ENCODE peak calls at places on chromosomes 7 and 10, in seven cellular contexts. F is neuronal stem cell, C is SK-N-SH, P is astrocyte, Y is PC-3, N is HCT116, O is neural progenitor cell. A is an unnamed sample.

GRCh38 chr10:120011359-120012132 is 119.0 kb downstream of the SEC23IP start:
- DNase-seq in N (no peak), O (peak), F (no peak), P (no peak), Y (no peak), C (peak), A (no peak)

GRCh38 chr7:106462365-106462859 is 177.6 kb upstream of the NAMPT start:
- DNase-seq in Y (peak), P (no peak), C (peak), F (no peak), N (no peak), O (peak), A (peak)

GRCh38 chr10:21516270-21517131 is 9.0 kb downstream of the SKIDA1 start:
- DNase-seq in P (peak), C (peak), N (no peak), Y (peak), F (no peak), O (peak), A (peak)

GRCh38 chr10:62433181-62433692 is 59.1 kb downstream of the ZNF365 start:
- DNase-seq in N (peak), Y (peak), C (no peak), O (no peak), P (peak), F (no peak), A (no peak)

GRCh38 chr7:27174077-27175004 is at the start of gene HOXA10:
- DNase-seq in C (no peak), O (no peak), P (no peak), F (no peak), Y (peak), N (no peak), A (no peak)

GRCh38 chr10:97121084-97121483 is 64.7 kb downstream of the SLIT1 start:
- DNase-seq in O (no peak), F (no peak), Y (no peak), P (no peak), N (no peak), C (no peak), A (no peak)

GRCh38 chr7:124667754-124668153 is 97.8 kb downstream of the GPR37 start:
- DNase-seq in P (no peak), N (no peak), Y (peak), C (no peak), F (no peak), O (no peak), A (no peak)

GRCh38 chr10:3217301-3217700 is 44.7 kb upstream of the PITRM1 start:
- DNase-seq in Y (peak), O (no peak), P (peak), C (no peak), N (no peak), F (no peak), A (no peak)

GRCh38 chr10:113754768-113755167 is 3.3 kb downstream of the PLEKHS1 start:
- DNase-seq in P (no peak), N (no peak), C (no peak), O (peak), Y (no peak), F (no peak), A (no peak)

GRCh38 chr10:87093461-87094372 is 926 bp downstream of the GLUD1 start:
- DNase-seq in Y (peak), F (no peak), P (peak), N (no peak), C (peak), O (peak), A (peak)

GRCh38 chr7:45118830-45119452 is 7.4 kb upstream of the TBRG4 start:
- DNase-seq in F (no peak), Y (no peak), O (no peak), N (no peak), P (no peak), C (no peak), A (peak)

GRCh38 chr10:58158806-58159205 is 108.9 kb downstream of the IPMK start:
- DNase-seq in N (no peak), Y (no peak), O (no peak), C (peak), F (no peak), P (peak), A (no peak)

GRCh38 chr10:31071232-31071999 is 39.8 kb upstream of the ZNF438 start:
- DNase-seq in O (no peak), Y (peak), F (no peak), P (peak), N (no peak), C (no peak), A (no peak)

GRCh38 chr10:102773986-102774385 is 30.2 kb downstream of the WBP1L start:
- DNase-seq in O (no peak), C (no peak), Y (no peak), F (no peak), N (no peak), P (no peak), A (no peak)

GRCh38 chr7:42262907-42263466 is 26.0 kb upstream of the GLI3 start:
- DNase-seq in N (no peak), C (no peak), P (peak), F (no peak), O (peak), Y (peak), A (no peak)

GRCh38 chr7:106022193-106022821 is 59.2 kb downstream of the CDHR3 start:
- DNase-seq in O (no peak), P (peak), C (no peak), N (no peak), F (no peak), Y (no peak), A (peak)

GRCh38 chr7:39540320-39540719 is 25.9 kb upstream of the YAE1 start:
- DNase-seq in F (no peak), P (no peak), C (no peak), N (no peak), Y (no peak), O (no peak), A (no peak)

GRCh38 chr10:34826221-34826620 is 11.1 kb upstream of the PARD3 start:
- DNase-seq in P (no peak), C (no peak), F (no peak), O (no peak), Y (no peak), N (peak), A (no peak)

GRCh38 chr7:25894002-25894901 is 257.7 kb upstream of the NFE2L3 start:
- DNase-seq in F (no peak), Y (peak), N (peak), C (peak), P (no peak), O (peak), A (peak)

GRCh38 chr7:70592171-70592570 is 539.8 kb upstream of the GALNT17 start:
- DNase-seq in O (no peak), C (no peak), N (no peak), Y (no peak), F (no peak), P (no peak), A (no peak)

GRCh38 chr7:151727579-151728285 is 149.2 kb downstream of the PRKAG2 start:
- DNase-seq in N (peak), O (peak), P (peak), F (no peak), C (peak), Y (peak), A (no peak)

GRCh38 chr10:101224060-101224909 is 5.0 kb downstream of the LBX1 start:
- DNase-seq in P (no peak), O (peak), N (no peak), F (no peak), C (peak), Y (no peak), A (no peak)

GRCh38 chr10:101225846-101226361 is 3.4 kb downstream of the LBX1 start:
- DNase-seq in Y (no peak), O (no peak), N (no peak), F (no peak), C (no peak), P (no peak), A (no peak)

GRCh38 chr10:101223274-101224059 is 5.8 kb downstream of the LBX1 start:
- DNase-seq in P (no peak), C (peak), N (no peak), F (no peak), O (peak), Y (no peak), A (no peak)

GRCh38 chr10:101226506-101226887 is 2.8 kb downstream of the LBX1 start:
- DNase-seq in F (no peak), O (peak), C (no peak), N (no peak), Y (no peak), P (no peak), A (no peak)

DNA sequence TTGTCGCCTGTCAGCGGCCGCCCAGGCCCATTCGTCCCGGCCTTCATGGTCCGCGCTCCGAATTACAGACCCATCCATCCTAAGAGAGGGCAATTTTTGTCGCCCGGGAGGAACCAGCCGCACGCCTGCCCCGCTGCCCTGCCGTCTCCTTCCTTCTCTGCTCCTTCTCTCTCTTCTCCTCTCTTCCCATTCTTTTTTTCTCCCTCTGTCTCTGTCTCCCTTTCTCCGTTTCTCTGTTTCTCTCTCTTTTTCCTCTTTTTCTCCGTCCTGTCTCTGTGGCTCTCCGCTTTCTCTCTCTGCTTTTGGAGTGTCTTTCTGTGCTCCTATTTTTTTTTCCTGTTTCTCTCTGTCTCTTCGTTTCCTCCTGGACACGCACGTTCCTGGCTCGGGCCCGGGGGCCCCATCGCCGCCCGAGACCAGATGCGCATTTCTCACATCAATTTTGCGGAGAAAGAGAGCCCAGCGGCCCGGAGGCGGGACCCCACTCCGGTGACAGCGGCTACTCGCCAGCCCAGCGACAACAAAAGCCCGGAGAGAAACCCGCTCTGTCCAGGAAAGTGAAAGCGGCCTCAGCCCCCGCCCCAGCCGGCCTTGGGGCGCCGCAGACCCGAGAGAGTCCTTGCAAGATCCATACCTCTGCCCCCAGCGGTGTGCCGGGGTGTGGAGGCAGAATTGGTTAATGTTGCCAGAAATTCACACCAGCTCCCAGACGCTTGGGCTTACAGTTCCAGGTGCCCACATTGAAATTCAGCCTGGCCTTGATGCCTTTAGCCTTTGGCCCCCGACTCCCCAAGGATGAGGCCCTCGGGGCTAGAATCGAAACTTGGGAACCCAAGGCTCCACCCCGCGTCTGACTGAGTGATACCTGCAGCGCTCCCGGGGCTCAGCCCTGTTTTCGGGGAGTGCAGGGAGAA is 4.1 kb downstream of the LBX1 start:
- DNase-seq in N (no peak), C (peak), F (no peak), O (peak), P (no peak), Y (no peak), A (no peak)
- H3K27ac ChIP-seq in N (no peak), C (no peak), F (no peak), O (no peak), P (no peak), Y (no peak), A (no peak)

DNA sequence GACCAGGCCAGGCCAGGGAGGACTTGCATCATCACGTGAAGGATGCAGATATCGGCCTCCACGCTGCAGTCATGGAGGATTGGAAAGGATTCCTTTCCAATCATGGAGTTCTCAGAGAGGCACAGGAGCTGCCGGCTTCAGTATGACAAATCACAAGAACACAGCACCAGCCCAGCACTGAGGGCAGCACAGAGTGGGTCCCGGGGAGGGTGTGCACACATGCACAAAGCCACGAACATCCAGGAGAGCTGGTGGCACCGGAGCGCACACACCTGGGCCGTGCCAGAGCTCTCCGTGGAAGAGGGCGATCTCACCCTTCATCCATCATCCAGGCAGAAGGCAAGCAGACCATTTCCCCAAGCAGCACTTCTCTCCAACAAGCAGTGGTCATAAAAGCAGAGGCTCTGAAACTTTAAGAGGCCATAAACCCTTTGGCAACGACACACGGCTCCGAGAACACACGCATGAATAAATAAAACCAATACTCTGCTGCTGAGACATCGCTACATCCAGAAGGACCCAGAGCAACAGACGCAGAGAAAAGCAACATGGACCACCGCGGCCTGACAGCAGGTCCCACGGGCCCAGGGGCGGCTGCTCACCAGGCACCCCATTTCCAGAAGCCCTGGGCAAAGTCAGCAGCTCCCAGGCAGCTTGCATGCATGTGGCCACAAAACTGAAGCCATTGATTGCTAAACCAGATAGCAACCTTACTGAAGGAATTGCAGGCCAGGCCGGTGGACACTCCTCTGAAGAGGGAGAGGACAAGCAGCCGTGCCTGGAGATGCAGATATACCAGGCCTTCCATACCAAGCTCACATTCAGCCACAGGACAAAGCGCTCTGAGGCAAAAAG is 180.8 kb downstream of the USP6NL start:
- DNase-seq in F (no peak), N (no peak), P (no peak), O (no peak), Y (no peak), C (peak), A (no peak)
- H2AFZ ChIP-seq in F (peak), N (no peak), P (no peak), O (no peak), Y (no peak), C (no peak), A (no peak)

DNA sequence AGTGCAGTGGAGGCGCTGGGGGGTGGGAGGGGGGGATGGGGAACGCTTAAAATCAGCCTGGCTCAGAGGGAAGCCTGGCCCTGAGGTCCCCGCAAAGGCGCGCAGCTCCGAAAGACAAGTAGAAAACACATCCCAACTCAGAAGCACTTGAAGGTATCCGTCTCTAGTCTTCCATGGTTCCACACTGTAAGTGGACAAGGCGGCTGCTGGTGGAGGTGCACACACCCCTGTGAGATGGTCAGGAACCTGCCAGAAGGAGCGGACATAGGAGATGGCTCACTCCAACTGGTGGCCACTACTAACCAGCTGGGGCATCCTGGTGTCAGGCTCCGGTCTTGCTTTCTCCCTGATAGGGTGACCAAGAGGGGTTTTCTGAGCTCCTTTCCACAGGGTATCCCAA is 41.7 kb downstream of the CTBP2 start:
- DNase-seq in F (no peak), P (no peak), Y (no peak), O (no peak), N (no peak), C (no peak), A (no peak)
- H3K27ac ChIP-seq in F (no peak), P (no peak), Y (no peak), O (no peak), N (no peak), C (no peak), A (no peak)

GRCh38 chr7:137728426-137728825 is 118.3 kb downstream of the DGKI start:
- DNase-seq in C (no peak), Y (no peak), P (no peak), F (no peak), O (no peak), N (no peak), A (no peak)
- H2AFZ ChIP-seq in C (no peak), Y (no peak), P (no peak), F (no peak), O (no peak), N (no peak), A (no peak)

DNA sequence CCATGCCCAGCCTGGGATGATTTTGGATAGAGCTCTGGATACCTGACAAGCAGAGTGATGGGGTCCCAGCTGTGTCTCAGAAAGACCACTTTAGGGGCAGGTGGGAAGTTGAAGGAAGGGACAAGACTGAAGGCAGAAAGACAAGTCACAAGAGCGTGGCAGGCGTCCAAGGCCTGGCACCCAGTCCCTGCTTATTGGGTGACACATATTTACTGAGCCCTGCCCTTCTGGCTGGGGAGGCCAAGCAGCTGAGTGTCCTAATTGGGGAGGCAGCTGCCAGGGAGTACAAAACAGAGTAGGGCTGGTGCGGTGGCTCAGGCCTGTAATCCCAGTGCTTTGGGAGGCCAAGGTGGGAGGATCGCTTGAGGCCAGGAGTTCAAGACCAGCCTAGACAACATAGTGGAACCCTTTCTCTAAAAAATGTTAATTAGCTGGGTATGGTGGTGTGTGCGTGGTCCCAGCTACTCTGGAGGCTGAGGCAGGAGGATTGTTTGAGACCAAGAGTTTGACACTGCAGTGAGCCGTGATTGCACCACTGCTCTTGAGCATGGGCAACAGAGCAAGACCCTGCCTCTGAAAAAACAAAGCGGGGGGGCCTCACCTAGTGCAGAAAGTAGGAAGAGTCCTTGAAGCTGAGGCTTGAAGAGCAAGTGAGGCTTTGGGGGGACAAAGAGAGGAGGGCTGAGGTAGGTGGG is 53.0 kb upstream of the GTF2I start:
- DNase-seq in C (no peak), F (no peak), O (no peak), Y (peak), P (no peak), N (no peak), A (no peak)
- H3K27ac ChIP-seq in C (no peak), F (no peak), O (no peak), Y (no peak), P (no peak), N (peak), A (no peak)

DNA sequence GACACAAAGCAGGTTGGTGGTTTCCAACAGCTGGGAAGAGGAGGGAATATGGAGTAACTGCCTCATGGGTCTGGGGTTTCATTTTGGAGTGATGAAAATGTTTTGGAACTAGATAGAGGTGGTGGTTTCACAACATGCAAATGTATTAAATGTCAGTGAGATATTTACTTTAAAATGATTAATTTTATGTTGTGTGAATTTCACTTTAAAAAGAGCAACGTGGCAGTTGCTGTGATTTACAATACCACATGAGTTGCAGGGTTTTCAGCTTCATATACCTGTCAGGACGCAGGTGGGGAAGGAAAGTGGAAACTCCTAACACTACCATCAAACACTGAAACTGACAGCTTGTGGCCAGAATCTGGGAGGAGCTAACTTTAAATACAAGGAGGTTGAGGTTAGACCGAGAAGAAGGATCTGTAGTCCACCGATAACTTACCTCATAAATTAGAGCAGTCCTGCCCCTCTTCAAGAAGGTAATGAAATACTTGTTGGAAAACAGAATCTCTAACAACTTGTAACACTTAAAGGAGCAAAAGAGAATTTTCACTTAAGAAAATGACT is 168.9 kb upstream of the TMEM72 start:
- DNase-seq in N (no peak), O (no peak), F (no peak), P (peak), Y (no peak), C (no peak), A (no peak)
- H2AFZ ChIP-seq in N (no peak), O (no peak), F (no peak), P (no peak), Y (no peak), C (no peak), A (no peak)

GRCh38 chr7:50426280-50427045 is 23.7 kb downstream of the FIGNL1 start:
- DNase-seq in Y (no peak), O (no peak), N (no peak), F (no peak), C (no peak), P (no peak), A (no peak)
- H3K27ac ChIP-seq in Y (no peak), O (no peak), N (no peak), F (no peak), C (no peak), P (no peak), A (no peak)

GRCh38 chr10:132066186-132066585 is 440 bp downstream of the JAKMIP3 start:
- DNase-seq in C (no peak), O (no peak), F (no peak), N (no peak), Y (peak), P (peak), A (no peak)
- H2AFZ ChIP-seq in C (no peak), O (peak), F (peak), N (no peak), Y (peak), P (peak), A (no peak)

A was measured in OCI-LY7.